ENCODE peak calls at places on chromosomes 6 and 20, in nine cellular contexts. T, V, E, G, P, F, U, Y and I are unnamed samples.

GRCh38 chr6:37016995-37017394 is 11.5 kb downstream of the FGD2 start:
- DNase-seq in P (no peak), E (no peak), Y (no peak), V (no peak), F (no peak), T (no peak), U (no peak), G (no peak), I (no peak)

GRCh38 chr20:62590301-62591121 is 51.8 kb upstream of the SLCO4A1 start:
- DNase-seq in E (no peak), Y (no peak), F (peak; percentile 49), G (peak; percentile 98), P (no peak), U (no peak), V (peak; percentile 79), T (no peak), I (no peak)

GRCh38 chr6:106608080-106608668 is 21.1 kb downstream of the RTN4IP1 start:
- DNase-seq in V (no peak), U (peak; percentile 11), E (peak; percentile 36), Y (no peak), F (peak; percentile 58), G (peak; percentile 79), T (no peak), P (no peak), I (no peak)

GRCh38 chr6:28525496-28526039 is at the start of gene GPX5:
- DNase-seq in U (peak; percentile 18), G (peak; percentile 33), V (no peak), T (no peak), P (no peak), Y (no peak), E (no peak), F (no peak), I (no peak)

GRCh38 chr20:52469143-52469542 is 277.6 kb upstream of the ZFP64 start:
- DNase-seq in Y (no peak), T (no peak), V (no peak), G (peak; percentile 62), E (no peak), P (no peak), F (no peak), U (no peak), I (no peak)

GRCh38 chr20:62535964-62536363 is 60.2 kb upstream of the GATA5 start:
- DNase-seq in T (no peak), P (no peak), E (no peak), Y (no peak), F (no peak), G (no peak), V (no peak), U (no peak), I (no peak)

GRCh38 chr6:121285041-121285440 is 49.2 kb downstream of the TBC1D32 start:
- DNase-seq in V (no peak), Y (no peak), E (no peak), G (peak; percentile 45), F (no peak), T (no peak), U (no peak), P (no peak), I (no peak)

GRCh38 chr6:137978252-137978896 is 111.3 kb downstream of the TNFAIP3 start:
- DNase-seq in G (peak; percentile 63), E (no peak), U (no peak), F (peak; percentile 86), T (no peak), V (no peak), Y (no peak), P (no peak), I (peak; percentile 91)

GRCh38 chr6:103872219-103872618 is 987.5 kb downstream of the HACE1 start:
- DNase-seq in E (no peak), F (no peak), U (no peak), T (no peak), G (no peak), Y (no peak), P (no peak), V (no peak), I (no peak)

GRCh38 chr6:7821426-7821825 is 89.2 kb downstream of the TXNDC5 start:
- DNase-seq in F (no peak), Y (no peak), E (no peak), P (no peak), V (no peak), G (peak; percentile 27), U (no peak), T (no peak), I (no peak)

GRCh38 chr6:140623498-140623897 is 1249.0 kb upstream of the CITED2 start:
- DNase-seq in P (no peak), V (no peak), Y (no peak), E (no peak), T (no peak), G (peak; percentile 94), U (no peak), F (peak; percentile 20), I (peak; percentile 11)

GRCh38 chr20:12653642-12654041 is 355.1 kb upstream of the SPTLC3 start:
- DNase-seq in E (no peak), U (no peak), G (no peak), T (no peak), F (no peak), P (no peak), V (no peak), Y (no peak), I (no peak)

GRCh38 chr6:73929421-73929820 is 233.4 kb downstream of the CD109 start:
- DNase-seq in G (peak; percentile 79), F (peak; percentile 82), P (no peak), U (no peak), T (no peak), V (no peak), Y (no peak), E (no peak), I (peak; percentile 58)

GRCh38 chr6:16727996-16728395 is 33.3 kb downstream of the ATXN1 start:
- DNase-seq in F (no peak), Y (no peak), G (peak; percentile 57), U (no peak), P (no peak), V (no peak), T (no peak), E (no peak), I (no peak)

GRCh38 chr6:113591896-113592827 is 265.0 kb upstream of the MARCKS start:
- DNase-seq in T (no peak), F (peak; percentile 37), V (no peak), U (no peak), P (no peak), E (peak; percentile 62), Y (no peak), G (peak; percentile 68), I (no peak)

GRCh38 chr6:136077834-136078576 is 172.1 kb downstream of the MTFR2 start:
- DNase-seq in E (no peak), T (no peak), G (peak; percentile 99), V (no peak), U (no peak), F (no peak), Y (no peak), P (no peak), I (peak; percentile 25)

GRCh38 chr6:6556738-6557503 is 31.6 kb upstream of the LY86 start:
- DNase-seq in V (peak; percentile 36), U (peak; percentile 48), E (peak; percentile 28), Y (no peak), P (no peak), T (no peak), G (peak; percentile 45), F (peak; percentile 19), I (no peak)

GRCh38 chr6:130997061-130997753 is 65.8 kb downstream of the EPB41L2 start:
- DNase-seq in V (no peak), P (no peak), U (no peak), G (peak; percentile 44), E (no peak), F (no peak), T (no peak), Y (no peak), I (no peak)